ENCODE peak calls at places on chromosomes 11 and 22, in nine cellular contexts. One of them, this sample, is unnamed.

GRCh38 chr11:69646493-69647201 is 5.7 kb downstream of the CCND1 start:
- DNase-seq in Calu3: no peak
- DNase-seq in fibroblast of pulmonary artery: no peak
- DNase-seq in cardiac muscle cell: no peak
- DNase-seq in heart right ventricle: no peak
- DNase-seq in osteoblast: peak
- DNase-seq in A549: no peak
- DNase-seq in kidney epithelial cell: no peak
- DNase-seq in endodermal cell: peak
- DNase-seq in this sample: peak

GRCh38 chr11:70066628-70067027 is 11.5 kb upstream of the ANO1 start:
- DNase-seq in endodermal cell: peak
- DNase-seq in osteoblast: peak
- DNase-seq in kidney epithelial cell: no peak
- DNase-seq in fibroblast of pulmonary artery: no peak
- DNase-seq in cardiac muscle cell: no peak
- DNase-seq in A549: no peak
- DNase-seq in Calu3: no peak
- DNase-seq in heart right ventricle: no peak
- DNase-seq in this sample: no peak

GRCh38 chr22:48719978-48720661 is 1107.6 kb downstream of the BRD1 start:
- DNase-seq in Calu3: no peak
- DNase-seq in cardiac muscle cell: no peak
- DNase-seq in kidney epithelial cell: no peak
- DNase-seq in heart right ventricle: no peak
- DNase-seq in osteoblast: peak
- DNase-seq in endodermal cell: peak
- DNase-seq in fibroblast of pulmonary artery: no peak
- DNase-seq in A549: peak
- DNase-seq in this sample: peak

GRCh38 chr11:34586655-34587281 is 34.1 kb upstream of the EHF start:
- DNase-seq in osteoblast: no peak
- DNase-seq in heart right ventricle: no peak
- DNase-seq in cardiac muscle cell: no peak
- DNase-seq in fibroblast of pulmonary artery: no peak
- DNase-seq in Calu3: no peak
- DNase-seq in kidney epithelial cell: no peak
- DNase-seq in A549: no peak
- DNase-seq in endodermal cell: no peak
- DNase-seq in this sample: no peak

GRCh38 chr11:70559516-70559915 is 161.2 kb downstream of the CTTN start:
- DNase-seq in fibroblast of pulmonary artery: no peak
- DNase-seq in heart right ventricle: no peak
- DNase-seq in Calu3: no peak
- DNase-seq in osteoblast: peak
- DNase-seq in kidney epithelial cell: no peak
- DNase-seq in cardiac muscle cell: no peak
- DNase-seq in A549: no peak
- DNase-seq in endodermal cell: no peak
- DNase-seq in this sample: peak

GRCh38 chr11:75490221-75491181 is 35.2 kb downstream of the GDPD5 start:
- DNase-seq in kidney epithelial cell: no peak
- DNase-seq in endodermal cell: peak
- DNase-seq in osteoblast: peak
- DNase-seq in fibroblast of pulmonary artery: peak
- DNase-seq in cardiac muscle cell: peak
- DNase-seq in Calu3: peak
- DNase-seq in heart right ventricle: no peak
- DNase-seq in A549: no peak
- DNase-seq in this sample: no peak

GRCh38 chr11:71298016-71298550 is 45.7 kb upstream of the SHANK2 start:
- DNase-seq in fibroblast of pulmonary artery: no peak
- DNase-seq in Calu3: no peak
- DNase-seq in heart right ventricle: no peak
- DNase-seq in endodermal cell: peak
- DNase-seq in osteoblast: no peak
- DNase-seq in A549: no peak
- DNase-seq in cardiac muscle cell: no peak
- DNase-seq in kidney epithelial cell: no peak
- DNase-seq in this sample: no peak

GRCh38 chr11:18364495-18365047 is 29.8 kb upstream of the LDHA start:
- DNase-seq in heart right ventricle: no peak
- DNase-seq in cardiac muscle cell: no peak
- DNase-seq in fibroblast of pulmonary artery: no peak
- DNase-seq in Calu3: no peak
- DNase-seq in A549: no peak
- DNase-seq in endodermal cell: no peak
- DNase-seq in osteoblast: no peak
- DNase-seq in kidney epithelial cell: no peak
- DNase-seq in this sample: no peak

GRCh38 chr22:27952091-27952490 is 33.0 kb upstream of the PITPNB start:
- DNase-seq in heart right ventricle: no peak
- DNase-seq in endodermal cell: no peak
- DNase-seq in fibroblast of pulmonary artery: peak
- DNase-seq in osteoblast: no peak
- DNase-seq in Calu3: no peak
- DNase-seq in cardiac muscle cell: peak
- DNase-seq in A549: no peak
- DNase-seq in kidney epithelial cell: peak
- DNase-seq in this sample: no peak

DNA sequence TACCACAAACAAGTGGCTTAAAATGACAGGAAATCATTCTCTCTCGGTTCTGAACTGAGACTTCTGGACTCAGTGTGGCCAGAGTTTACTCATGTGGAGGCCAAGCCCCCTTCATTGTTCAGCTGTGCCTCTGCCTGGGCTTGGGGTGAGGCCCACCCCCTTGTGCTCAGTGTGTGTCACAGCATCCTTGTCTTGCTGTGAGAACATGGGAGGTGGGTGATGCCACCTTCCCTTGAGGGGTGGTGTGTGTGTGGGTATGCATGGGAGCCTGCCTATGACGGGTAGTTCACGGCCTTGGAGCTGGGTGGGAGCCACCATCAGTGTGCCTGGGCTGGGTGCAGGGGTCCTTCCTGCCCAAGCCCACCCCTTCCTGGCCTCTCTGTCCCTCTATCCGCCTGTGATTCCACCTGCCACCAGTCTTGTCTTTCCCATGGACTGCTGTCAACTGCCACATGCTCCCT is 101.7 kb downstream of the MORC2 start:
- DNase-seq in endodermal cell: peak
- DNase-seq in kidney epithelial cell: no peak
- DNase-seq in Calu3: no peak
- DNase-seq in heart right ventricle: no peak
- DNase-seq in osteoblast: peak
- DNase-seq in cardiac muscle cell: no peak
- DNase-seq in A549: peak
- DNase-seq in fibroblast of pulmonary artery: peak
- DNase-seq in this sample: no peak
- TF ChIP-seq CTCF in endodermal cell: peak
- TF ChIP-seq CTCF in kidney epithelial cell: no peak
- TF ChIP-seq CTCF in Calu3: no peak
- TF ChIP-seq CTCF in heart right ventricle: no peak
- TF ChIP-seq CTCF in osteoblast: no peak
- TF ChIP-seq CTCF in cardiac muscle cell: no peak
- TF ChIP-seq CTCF in A549: no peak
- TF ChIP-seq CTCF in fibroblast of pulmonary artery: peak
- TF ChIP-seq CTCF in this sample: peak

GRCh38 chr22:50400931-50401330 is 57.8 kb downstream of the PPP6R2 start:
- DNase-seq in A549: no peak
- DNase-seq in kidney epithelial cell: no peak
- DNase-seq in osteoblast: no peak
- DNase-seq in fibroblast of pulmonary artery: no peak
- DNase-seq in endodermal cell: no peak
- DNase-seq in Calu3: no peak
- DNase-seq in cardiac muscle cell: no peak
- DNase-seq in heart right ventricle: no peak
- DNase-seq in this sample: no peak

GRCh38 chr22:50400406-50400805 is 57.3 kb downstream of the PPP6R2 start:
- DNase-seq in kidney epithelial cell: no peak
- DNase-seq in fibroblast of pulmonary artery: no peak
- DNase-seq in endodermal cell: no peak
- DNase-seq in A549: no peak
- DNase-seq in heart right ventricle: no peak
- DNase-seq in Calu3: no peak
- DNase-seq in cardiac muscle cell: no peak
- DNase-seq in osteoblast: peak
- DNase-seq in this sample: no peak

GRCh38 chr22:50401907-50402306 is 58.8 kb downstream of the PPP6R2 start:
- DNase-seq in heart right ventricle: no peak
- DNase-seq in kidney epithelial cell: no peak
- DNase-seq in Calu3: no peak
- DNase-seq in osteoblast: peak
- DNase-seq in fibroblast of pulmonary artery: no peak
- DNase-seq in cardiac muscle cell: no peak
- DNase-seq in A549: no peak
- DNase-seq in endodermal cell: no peak
- DNase-seq in this sample: no peak

GRCh38 chr22:50398698-50399648 is 55.8 kb downstream of the PPP6R2 start:
- DNase-seq in osteoblast: peak
- DNase-seq in kidney epithelial cell: no peak
- DNase-seq in heart right ventricle: no peak
- DNase-seq in cardiac muscle cell: no peak
- DNase-seq in fibroblast of pulmonary artery: no peak
- DNase-seq in Calu3: no peak
- DNase-seq in A549: no peak
- DNase-seq in endodermal cell: no peak
- DNase-seq in this sample: no peak

GRCh38 chr22:50399751-50400331 is 56.7 kb downstream of the PPP6R2 start:
- DNase-seq in heart right ventricle: peak
- DNase-seq in kidney epithelial cell: no peak
- DNase-seq in cardiac muscle cell: peak
- DNase-seq in A549: peak
- DNase-seq in endodermal cell: peak
- DNase-seq in Calu3: peak
- DNase-seq in osteoblast: peak
- DNase-seq in fibroblast of pulmonary artery: peak
- DNase-seq in this sample: no peak
- TF ChIP-seq CTCF in heart right ventricle: peak
- TF ChIP-seq CTCF in kidney epithelial cell: peak
- TF ChIP-seq CTCF in cardiac muscle cell: peak
- TF ChIP-seq CTCF in A549: peak
- TF ChIP-seq CTCF in endodermal cell: peak
- TF ChIP-seq CTCF in Calu3: no peak
- TF ChIP-seq CTCF in osteoblast: peak
- TF ChIP-seq CTCF in fibroblast of pulmonary artery: peak
- TF ChIP-seq CTCF in this sample: peak

GRCh38 chr11:2123628-2123960 is 15.6 kb downstream of the IGF2 start:
- DNase-seq in osteoblast: peak
- DNase-seq in endodermal cell: no peak
- DNase-seq in Calu3: no peak
- DNase-seq in A549: no peak
- DNase-seq in fibroblast of pulmonary artery: no peak
- DNase-seq in kidney epithelial cell: no peak
- DNase-seq in heart right ventricle: no peak
- DNase-seq in cardiac muscle cell: no peak
- DNase-seq in this sample: peak

GRCh38 chr11:2121227-2122130 is 17.7 kb downstream of the IGF2 start:
- DNase-seq in endodermal cell: no peak
- DNase-seq in Calu3: no peak
- DNase-seq in cardiac muscle cell: no peak
- DNase-seq in heart right ventricle: no peak
- DNase-seq in A549: no peak
- DNase-seq in osteoblast: peak
- DNase-seq in fibroblast of pulmonary artery: no peak
- DNase-seq in kidney epithelial cell: no peak
- DNase-seq in this sample: no peak

GRCh38 chr11:2120359-2121100 is 18.7 kb downstream of the IGF2 start:
- DNase-seq in Calu3: no peak
- DNase-seq in kidney epithelial cell: no peak
- DNase-seq in endodermal cell: no peak
- DNase-seq in osteoblast: peak
- DNase-seq in heart right ventricle: no peak
- DNase-seq in A549: no peak
- DNase-seq in fibroblast of pulmonary artery: no peak
- DNase-seq in cardiac muscle cell: no peak
- DNase-seq in this sample: no peak

GRCh38 chr11:2122222-2122906 is 16.8 kb downstream of the IGF2 start:
- DNase-seq in kidney epithelial cell: no peak
- DNase-seq in A549: no peak
- DNase-seq in fibroblast of pulmonary artery: peak
- DNase-seq in osteoblast: peak
- DNase-seq in endodermal cell: no peak
- DNase-seq in cardiac muscle cell: peak
- DNase-seq in heart right ventricle: no peak
- DNase-seq in Calu3: no peak
- DNase-seq in this sample: no peak

DNA sequence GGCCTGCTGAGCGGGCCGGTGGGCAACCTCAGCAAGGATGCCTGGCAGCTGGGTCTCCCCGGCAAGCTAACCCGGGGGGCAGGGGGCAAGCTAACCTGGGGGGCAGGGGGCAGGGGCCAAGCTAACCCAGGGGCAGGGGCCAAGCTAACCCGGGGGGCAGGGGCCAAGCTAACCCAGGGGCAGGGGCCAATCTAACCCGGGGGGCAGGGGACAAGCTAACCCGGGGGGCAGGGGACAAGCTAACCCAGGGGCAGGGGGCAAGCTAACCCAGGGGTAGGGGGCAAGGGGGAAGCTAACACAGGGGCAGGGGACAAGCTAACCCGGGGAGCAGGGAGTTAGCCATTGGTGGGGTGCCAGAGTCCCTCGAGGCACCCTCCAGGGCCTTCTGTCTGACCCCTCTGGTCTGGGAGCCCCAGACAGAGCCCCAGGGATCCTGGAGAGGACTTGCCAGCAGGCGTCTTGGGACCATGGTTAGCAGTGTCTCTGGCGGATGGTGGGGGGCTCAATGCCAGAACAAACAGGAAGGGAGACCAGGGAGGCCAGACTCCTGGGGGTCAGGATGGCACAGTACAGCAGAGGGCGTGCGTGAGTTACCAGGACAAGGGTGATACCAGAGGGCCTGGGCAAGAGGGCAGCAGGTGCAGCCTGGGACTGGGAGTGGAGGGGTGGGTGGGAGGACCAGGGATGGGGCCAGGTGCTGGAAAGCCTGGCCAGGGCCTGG is 16.1 kb downstream of the IGF2 start:
- DNase-seq in endodermal cell: no peak
- DNase-seq in fibroblast of pulmonary artery: no peak
- DNase-seq in heart right ventricle: no peak
- DNase-seq in Calu3: no peak
- DNase-seq in osteoblast: peak
- DNase-seq in A549: no peak
- DNase-seq in cardiac muscle cell: no peak
- DNase-seq in kidney epithelial cell: no peak
- DNase-seq in this sample: no peak
- TF ChIP-seq CTCF in endodermal cell: no peak
- TF ChIP-seq CTCF in fibroblast of pulmonary artery: no peak
- TF ChIP-seq CTCF in heart right ventricle: no peak
- TF ChIP-seq CTCF in Calu3: peak
- TF ChIP-seq CTCF in osteoblast: peak
- TF ChIP-seq CTCF in A549: no peak
- TF ChIP-seq CTCF in cardiac muscle cell: no peak
- TF ChIP-seq CTCF in kidney epithelial cell: no peak
- TF ChIP-seq CTCF in this sample: peak

DNA sequence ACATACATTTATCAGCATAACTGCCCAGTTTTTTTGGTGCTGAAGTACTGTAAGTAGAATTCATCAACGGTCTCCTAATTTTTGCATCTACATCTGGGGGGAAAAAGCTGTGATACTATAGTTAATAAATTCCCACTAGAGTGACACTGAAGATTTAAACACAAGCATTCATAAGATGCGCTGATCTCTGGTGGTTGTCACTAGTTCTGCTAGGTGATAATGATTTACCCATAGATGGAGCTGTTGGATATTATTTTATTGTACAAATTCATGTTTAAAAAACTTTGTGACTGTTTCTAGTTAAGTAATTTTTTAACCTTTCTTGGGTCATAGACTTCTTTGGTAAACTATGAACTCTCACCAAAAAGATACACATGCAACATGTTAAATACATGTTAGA is 106.6 kb downstream of the EMSY start:
- DNase-seq in Calu3: no peak
- DNase-seq in kidney epithelial cell: no peak
- DNase-seq in fibroblast of pulmonary artery: peak
- DNase-seq in osteoblast: peak
- DNase-seq in endodermal cell: no peak
- DNase-seq in heart right ventricle: no peak
- DNase-seq in cardiac muscle cell: peak
- DNase-seq in A549: no peak
- DNase-seq in this sample: no peak
- TF ChIP-seq CTCF in Calu3: no peak
- TF ChIP-seq CTCF in kidney epithelial cell: no peak
- TF ChIP-seq CTCF in fibroblast of pulmonary artery: peak
- TF ChIP-seq CTCF in osteoblast: peak
- TF ChIP-seq CTCF in endodermal cell: no peak
- TF ChIP-seq CTCF in heart right ventricle: peak
- TF ChIP-seq CTCF in cardiac muscle cell: no peak
- TF ChIP-seq CTCF in A549: peak
- TF ChIP-seq CTCF in this sample: peak

This sample was measured in chondrocyte.